ENCODE peak calls at places on chromosomes 5 and 9, in seven cellular contexts. J is T-cell; R is NCI-H1092; D is AG09319; H is GM23248; Q is mesendoderm; Z is activated naive CD4-positive, alpha-beta T cell. N is an unnamed sample.

GRCh38 chr5:66143473-66144073 is 527 bp upstream of the SREK1 start:
- DNase-seq in J (no peak), R (no peak), D (no peak), H (no peak), Q (peak; percentile 15), Z (no peak), N (no peak)

GRCh38 chr5:72600401-72600981 is 93.3 kb upstream of the ZNF366 start:
- DNase-seq in J (no peak), R (no peak), D (no peak), H (peak; percentile 98), Q (no peak), Z (no peak), N (peak; percentile 53)

GRCh38 chr5:111394580-111394979 is 117.8 kb downstream of the STARD4 start:
- DNase-seq in J (no peak), R (no peak), D (no peak), H (peak; percentile 87), Q (no peak), Z (no peak), N (no peak)

GRCh38 chr9:123679330-123679987 is 250.5 kb downstream of the DENND1A start:
- DNase-seq in J (no peak), R (no peak), D (no peak), H (no peak), Q (no peak), Z (no peak), N (no peak)

GRCh38 chr5:140966293-140967225 is at the start of gene PCDHAC2:
- DNase-seq in J (no peak), R (peak; percentile 30), D (no peak), H (peak; percentile 26), Q (peak; percentile 93), Z (no peak), N (peak; percentile 31)

GRCh38 chr5:176180339-176180738 is 57.9 kb upstream of the SIMC1 start:
- DNase-seq in J (no peak), R (no peak), D (peak; percentile 15), H (peak; percentile 64), Q (no peak), Z (no peak), N (no peak)

GRCh38 chr5:53543401-53543800 is 17.0 kb upstream of the NDUFS4 start:
- DNase-seq in J (no peak), R (no peak), D (no peak), H (peak; percentile 18), Q (peak; percentile 30), Z (no peak), N (no peak)

GRCh38 chr9:118586978-118587377 is 782.3 kb downstream of the BRINP1 start:
- DNase-seq in J (no peak), R (no peak), D (no peak), H (no peak), Q (no peak), Z (no peak), N (no peak)

GRCh38 chr5:75384218-75384617 is 47.2 kb downstream of the HMGCR start:
- DNase-seq in J (no peak), R (no peak), D (no peak), H (no peak), Q (no peak), Z (no peak), N (no peak)

GRCh38 chr9:32526042-32526706 is at the start of gene RIGI:
- DNase-seq in J (peak; percentile 76), R (peak; percentile 73), D (peak; percentile 76), H (peak; percentile 98), Q (peak; percentile 85), Z (peak; percentile 55), N (peak; percentile 97)

GRCh38 chr5:1323803-1324173 is 21.1 kb downstream of the CLPTM1L start:
- DNase-seq in J (no peak), R (no peak), D (no peak), H (no peak), Q (no peak), Z (no peak), N (no peak)

GRCh38 chr5:7714119-7714518 is 136.8 kb downstream of the CFAP90 start:
- DNase-seq in J (no peak), R (no peak), D (no peak), H (peak; percentile 45), Q (no peak), Z (no peak), N (no peak)

GRCh38 chr5:3344671-3345070 is 251.0 kb upstream of the IRX1 start:
- DNase-seq in J (no peak), R (no peak), D (no peak), H (no peak), Q (no peak), Z (no peak), N (no peak)

GRCh38 chr5:33981408-33982171 is 2.9 kb downstream of the SLC45A2 start:
- DNase-seq in J (no peak), R (no peak), D (peak; percentile 34), H (peak; percentile 53), Q (no peak), Z (no peak), N (no peak)

GRCh38 chr5:98201006-98201620 is 572.4 kb upstream of the RGMB start:
- DNase-seq in J (no peak), R (no peak), D (no peak), H (no peak), Q (no peak), Z (no peak), N (no peak)

GRCh38 chr9:1726993-1727759 is 288.0 kb upstream of the SMARCA2 start:
- DNase-seq in J (no peak), R (no peak), D (no peak), H (peak; percentile 20), Q (peak; percentile 71), Z (no peak), N (peak; percentile 1)

GRCh38 chr9:134983094-134983493 is 65.4 kb upstream of the FCN1 start:
- DNase-seq in J (no peak), R (no peak), D (no peak), H (no peak), Q (peak; percentile 69), Z (no peak), N (peak; percentile 20)

GRCh38 chr5:135195267-135195603 is 161.2 kb upstream of the PITX1 start:
- DNase-seq in J (no peak), R (no peak), D (no peak), H (peak; percentile 35), Q (no peak), Z (no peak), N (no peak)

GRCh38 chr9:22739712-22740111 is 293.1 kb downstream of the DMRTA1 start:
- DNase-seq in J (no peak), R (no peak), D (no peak), H (no peak), Q (no peak), Z (no peak), N (no peak)

GRCh38 chr5:175329976-175330375 is 114.0 kb downstream of the DRD1 start:
- DNase-seq in J (no peak), R (no peak), D (no peak), H (no peak), Q (no peak), Z (no peak), N (no peak)

GRCh38 chr9:107637421-107638420 is 148.2 kb upstream of the KLF4 start:
- DNase-seq in J (no peak), R (peak; percentile 31), D (peak; percentile 99), H (peak; percentile 98), Q (peak; percentile 84), Z (no peak), N (peak; percentile 99)

GRCh38 chr9:117705386-117705785 is 1.2 kb downstream of the TLR4 start:
- DNase-seq in J (no peak), R (no peak), D (no peak), H (no peak), Q (no peak), Z (no peak), N (no peak)

GRCh38 chr9:6959275-6960000 is 201.7 kb downstream of the KDM4C start:
- DNase-seq in J (no peak), R (no peak), D (no peak), H (no peak), Q (no peak), Z (no peak), N (no peak)

GRCh38 chr9:130994135-130994534 is 14.8 kb upstream of the LAMC3 start:
- DNase-seq in J (no peak), R (no peak), D (no peak), H (no peak), Q (peak; percentile 46), Z (no peak), N (no peak)

GRCh38 chr5:111942214-111942613 is 185.2 kb upstream of the NREP start:
- DNase-seq in J (no peak), R (no peak), D (no peak), H (no peak), Q (no peak), Z (no peak), N (no peak)

GRCh38 chr5:154756203-154756870 is 1.2 kb downstream of the LARP1 start:
- DNase-seq in J (peak; percentile 10), R (no peak), D (no peak), H (peak; percentile 65), Q (peak; percentile 59), Z (peak; percentile 8), N (peak; percentile 40)

GRCh38 chr9:88814521-88815101 is 176.7 kb upstream of the S1PR3 start:
- DNase-seq in J (no peak), R (no peak), D (peak; percentile 89), H (peak; percentile 94), Q (no peak), Z (no peak), N (no peak)

GRCh38 chr5:170338933-170339779 is 41.6 kb upstream of the LCP2 start:
- DNase-seq in J (peak; percentile 47), R (no peak), D (no peak), H (no peak), Q (peak; percentile 53), Z (peak; percentile 38), N (peak; percentile 20)

GRCh38 chr9:124858330-124859046 is 3.3 kb downstream of the RPL35 start:
- DNase-seq in J (no peak), R (no peak), D (no peak), H (no peak), Q (no peak), Z (no peak), N (no peak)

GRCh38 chr9:109793196-109793595 is 13.2 kb downstream of the PALM2AKAP2 start:
- DNase-seq in J (no peak), R (no peak), D (peak; percentile 73), H (peak; percentile 96), Q (no peak), Z (no peak), N (no peak)

GRCh38 chr9:15157371-15157770 is 149.6 kb downstream of the TTC39B start:
- DNase-seq in J (no peak), R (no peak), D (no peak), H (peak; percentile 47), Q (no peak), Z (no peak), N (peak; percentile 9)

GRCh38 chr9:71286146-71286545 is 164.7 kb upstream of the TRPM3 start:
- DNase-seq in J (no peak), R (no peak), D (no peak), H (no peak), Q (no peak), Z (no peak), N (no peak)

GRCh38 chr9:91750343-91750742 is 199.7 kb downstream of the ROR2 start:
- DNase-seq in J (no peak), R (no peak), D (no peak), H (peak; percentile 56), Q (no peak), Z (no peak), N (no peak)